ENCODE peak calls at places on chromosome 19, in nine cellular contexts. Q is ascending aorta; I is cardiac muscle cell; L is PC-9; X is K562; J is hepatocyte; C is CD8-positive, alpha-beta memory T cell; M is tibial nerve; B is psoas muscle. E is an unnamed sample. For H3K4me1, the result is how much of the 10 kb centered on the place peaks cover.

GRCh38 chr19:5697890-5698634 is 8.0 kb downstream of the RPL36 start:
- DNase-seq in Q (no peak), I (no peak), L (no peak), X (no peak), J (peak), C (no peak), M (no peak), B (no peak), E (no peak)

GRCh38 chr19:34336781-34337271 is 28.2 kb upstream of the GPI start:
- DNase-seq in Q (peak), I (peak), L (no peak), X (peak), J (peak), C (no peak), M (peak), B (no peak), E (peak)

GRCh38 chr19:2333027-2333806 is 4.7 kb downstream of the SPPL2B start:
- DNase-seq in Q (no peak), I (no peak), L (no peak), X (no peak), J (peak), C (peak), M (no peak), B (peak), E (peak)

GRCh38 chr19:46902402-46902766 is 41.6 kb downstream of the ARHGAP35 start:
- DNase-seq in Q (no peak), I (no peak), L (peak), X (no peak), J (peak), C (no peak), M (no peak), B (no peak), E (no peak)

GRCh38 chr19:47075941-47076340 is 27.5 kb upstream of the TMEM160 start:
- DNase-seq in Q (no peak), I (no peak), L (no peak), X (no peak), J (no peak), C (no peak), M (no peak), B (no peak), E (no peak)

GRCh38 chr19:47005164-47005641 is 14.4 kb upstream of the NPAS1 start:
- DNase-seq in Q (no peak), I (no peak), L (no peak), X (peak), J (no peak), C (no peak), M (no peak), B (no peak), E (no peak)

GRCh38 chr19:19528721-19529490 is at the start of gene YJEFN3:
- DNase-seq in Q (no peak), I (no peak), L (no peak), X (no peak), J (no peak), C (no peak), M (no peak), B (no peak), E (no peak)

GRCh38 chr19:18117692-18118378 is 20.3 kb downstream of the MAST3 start:
- DNase-seq in Q (peak), I (peak), L (peak), X (peak), J (peak), C (peak), M (peak), B (peak), E (peak)

GRCh38 chr19:7307590-7308218 is 13.5 kb upstream of the INSR start:
- DNase-seq in Q (no peak), I (no peak), L (no peak), X (no peak), J (no peak), C (no peak), M (no peak), B (no peak), E (no peak)

GRCh38 chr19:3809881-3810707 is 23.9 kb upstream of the MATK start:
- DNase-seq in Q (no peak), I (no peak), L (no peak), X (no peak), J (no peak), C (no peak), M (no peak), B (no peak), E (no peak)

GRCh38 chr19:55254625-55254977 is 4.2 kb downstream of the PPP6R1 start:
- DNase-seq in Q (no peak), I (no peak), L (no peak), X (no peak), J (no peak), C (no peak), M (no peak), B (no peak), E (no peak)
- H3K4me1 ChIP-seq in Q (under half), I (under half), L (under half), X (under half), J (under half), C (half or more), M (half or more), B (half or more), E (under half)

DNA sequence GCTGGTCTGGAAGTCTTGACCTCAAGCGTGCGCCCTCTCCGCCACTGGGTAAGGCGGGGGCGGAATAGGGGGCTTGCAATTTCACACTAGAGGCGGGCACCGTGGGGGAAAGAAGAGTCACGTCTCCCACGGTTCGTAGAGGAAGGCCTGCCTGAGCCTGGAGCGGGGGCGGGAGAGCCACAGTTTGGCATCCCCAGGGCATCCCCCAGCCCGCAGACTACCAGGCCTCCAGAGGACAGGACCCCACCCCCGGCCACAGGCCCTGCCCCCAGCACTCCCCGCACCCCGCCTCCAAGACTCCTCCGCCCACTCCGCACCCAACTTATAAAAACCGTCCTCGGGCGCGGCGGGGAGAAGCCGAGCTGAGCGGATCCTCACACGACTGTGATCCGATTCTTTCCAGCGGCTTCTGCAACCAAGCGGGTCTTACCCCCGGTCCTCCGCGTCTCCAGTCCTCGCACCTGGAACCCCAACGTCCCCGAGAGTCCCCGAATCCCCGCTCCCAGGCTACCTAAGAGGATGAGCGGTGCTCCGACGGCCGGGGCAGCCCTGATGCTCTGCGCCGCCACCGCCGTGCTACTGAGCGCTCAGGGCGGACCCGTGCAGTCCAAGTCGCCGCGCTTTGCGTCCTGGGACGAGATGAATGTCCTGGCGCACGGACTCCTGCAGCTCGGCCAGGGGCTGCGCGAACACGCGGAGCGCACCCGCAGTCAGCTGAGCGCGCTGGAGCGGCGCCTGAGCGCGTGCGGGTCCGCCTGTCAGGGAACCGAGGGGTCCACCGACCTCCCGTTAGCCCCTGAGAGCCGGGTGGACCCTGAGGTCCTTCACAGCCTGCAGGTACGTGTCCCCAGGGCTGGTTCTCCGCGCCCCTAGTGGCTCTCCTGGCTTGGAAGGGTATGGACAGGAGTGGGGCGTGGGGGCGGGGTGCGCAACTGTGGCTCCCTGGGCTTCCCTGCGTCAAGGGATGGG is at the start of gene ANGPTL4:
- DNase-seq in Q (peak), I (peak), L (no peak), X (peak), J (peak), C (peak), M (peak), B (peak), E (peak)
- H3K27ac ChIP-seq in Q (peak), I (no peak), L (peak), X (no peak), J (peak), C (no peak), M (peak), B (peak), E (peak)

DNA sequence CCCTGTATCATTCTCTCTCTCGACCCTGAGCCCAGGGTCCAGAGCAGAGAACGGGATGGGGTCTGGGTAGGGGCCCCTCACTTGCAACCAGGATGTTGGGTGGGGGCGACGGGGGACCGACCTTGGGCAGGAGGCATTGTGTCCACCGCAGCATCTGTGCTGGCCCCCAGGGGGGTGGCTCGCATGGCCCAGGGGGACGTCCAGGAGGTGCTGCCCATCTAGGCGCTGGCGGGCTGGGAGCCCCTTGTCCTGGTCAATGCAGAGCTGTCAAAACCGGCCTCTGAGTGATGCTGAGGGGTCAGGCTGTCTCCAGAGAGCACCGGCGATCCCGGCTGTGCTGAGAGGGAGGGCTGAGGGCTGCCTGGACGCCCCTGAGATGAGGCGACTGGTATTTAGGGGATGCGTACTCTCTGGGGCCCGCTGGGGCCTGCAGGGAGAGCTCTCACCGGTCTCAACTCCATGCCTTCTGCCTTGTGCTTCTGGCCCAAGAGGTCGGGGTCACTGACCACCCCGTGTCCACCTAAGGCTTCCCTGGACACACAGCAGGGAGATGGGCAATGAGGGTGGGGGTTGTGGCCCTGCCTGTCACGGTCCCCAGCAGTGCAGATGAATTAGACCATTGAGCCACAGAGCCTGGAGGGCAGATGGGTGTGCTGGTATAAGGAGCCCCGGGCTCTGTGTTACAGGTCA is 8.5 kb downstream of the RPS9 start:
- DNase-seq in Q (no peak), I (no peak), L (peak), X (no peak), J (peak), C (no peak), M (no peak), B (no peak), E (no peak)
- H3K4me1 ChIP-seq in Q (under half), I (under half), L (under half), X (half or more), J (under half), C (half or more), M (under half), B (half or more), E (half or more)

DNA sequence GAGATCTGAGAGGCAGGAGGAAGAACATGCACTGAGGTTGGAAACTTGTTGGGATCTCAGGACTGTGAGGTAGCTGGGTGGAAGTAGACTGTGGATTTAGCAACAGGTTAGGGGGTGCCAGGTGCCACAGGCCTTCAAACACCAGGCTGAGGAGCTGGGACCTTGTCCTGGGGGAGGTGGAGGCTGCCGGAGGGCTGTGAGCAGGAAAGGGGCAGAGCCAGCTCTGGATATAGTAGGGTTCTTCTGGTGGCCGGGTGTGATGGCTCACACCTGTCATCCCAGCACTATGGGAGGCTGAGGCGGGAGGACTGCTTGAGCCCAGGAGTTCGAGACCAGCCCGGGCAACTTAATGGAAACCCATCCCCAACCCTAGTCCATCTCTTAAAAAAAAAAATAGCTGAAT is 3.1 kb downstream of the FUZ start:
- DNase-seq in Q (no peak), I (no peak), L (no peak), X (no peak), J (no peak), C (no peak), M (no peak), B (no peak), E (no peak)
- H3K27ac ChIP-seq in Q (peak), I (no peak), L (no peak), X (no peak), J (peak), C (no peak), M (peak), B (peak), E (peak)

GRCh38 chr19:13060964-13061927 is 41.4 kb downstream of the LYL1 start:
- DNase-seq in Q (peak), I (peak), L (no peak), X (peak), J (peak), C (peak), M (peak), B (peak), E (peak)
- H3K4me1 ChIP-seq in Q (half or more), I (under half), L (under half), X (under half), J (half or more), C (under half), M (half or more), B (half or more), E (half or more)

GRCh38 chr19:45817010-45817724 is 2.1 kb upstream of the RSPH6A start:
- DNase-seq in Q (peak), I (peak), L (peak), X (peak), J (peak), C (peak), M (peak), B (peak), E (peak)
- H3K27ac ChIP-seq in Q (no peak), I (peak), L (no peak), X (no peak), J (no peak), C (peak), M (no peak), B (no peak), E (no peak)

GRCh38 chr19:38709119-38709518 is 35.2 kb downstream of the CAPN12 start:
- DNase-seq in Q (no peak), I (no peak), L (no peak), X (no peak), J (no peak), C (no peak), M (no peak), B (no peak), E (no peak)
- H3K4me1 ChIP-seq in Q (half or more), I (under half), L (under half), X (under half), J (under half), C (under half), M (half or more), B (half or more), E (half or more)

DNA sequence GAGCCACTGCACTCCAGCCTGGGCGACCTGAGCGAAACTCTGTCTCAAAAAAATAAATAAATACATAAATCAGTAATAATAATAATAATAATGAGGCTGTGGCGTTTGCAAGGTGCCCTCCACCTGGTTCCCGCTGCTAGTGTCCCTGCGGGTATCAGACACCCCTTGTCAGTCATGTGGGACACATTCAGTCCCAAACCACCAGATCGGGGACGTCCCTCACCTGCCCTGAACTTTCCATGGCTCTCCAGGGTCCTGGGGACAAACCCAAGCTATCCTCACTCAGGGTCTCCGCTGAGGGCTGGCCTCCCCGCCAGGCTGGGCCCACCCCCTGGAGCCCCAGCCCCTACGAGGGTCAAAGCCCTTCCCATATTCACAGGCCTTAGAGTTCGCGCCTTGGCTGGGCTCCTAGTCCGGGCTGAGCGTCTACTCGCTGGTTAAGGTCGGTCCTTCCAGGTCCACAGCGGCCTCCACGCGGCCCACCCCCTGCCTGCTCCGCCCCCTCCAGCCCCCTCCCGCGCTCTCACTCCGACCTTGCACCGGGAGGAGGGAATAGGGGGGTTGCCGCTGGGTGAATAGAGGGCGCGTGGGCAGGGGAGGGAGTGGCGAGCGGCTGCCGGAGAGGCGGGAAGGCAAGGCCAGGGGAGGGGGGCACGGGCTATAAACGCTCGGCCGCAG is 349 bp upstream of the KISS1R start:
- DNase-seq in Q (no peak), I (peak), L (no peak), X (peak), J (peak), C (no peak), M (no peak), B (no peak), E (no peak)
- H3K27ac ChIP-seq in Q (no peak), I (no peak), L (no peak), X (peak), J (no peak), C (peak), M (no peak), B (no peak), E (no peak)

GRCh38 chr19:41956621-41957020 is 2.5 kb downstream of the RABAC1 start:
- DNase-seq in Q (no peak), I (no peak), L (no peak), X (no peak), J (no peak), C (peak), M (no peak), B (no peak), E (no peak)
- H3K4me1 ChIP-seq in Q (under half), I (under half), L (under half), X (under half), J (under half), C (under half), M (under half), B (under half), E (under half)

E was measured in body of pancreas.